ENCODE peak calls at places on chromosomes 1 and 21, in eight cellular contexts. W is colonic mucosa; V is adrenal gland; Z is CD4-positive, alpha-beta memory T cell; Q is uterus; J is MM.1S; M is left ventricle myocardium inferior; E is BE2C. X is an unnamed sample.

GRCh38 chr21:39809936-39810335 is 57.3 kb upstream of the PCP4 start:
- DNase-seq in V (no peak), J (no peak), Q (no peak), Z (no peak), E (no peak), W (no peak), M (no peak), X (no peak)

GRCh38 chr1:33768106-33768505 is 95.8 kb upstream of the HMGB4 start:
- DNase-seq in Z (no peak), J (no peak), Q (no peak), W (no peak), V (no peak), M (no peak), E (no peak), X (no peak)

GRCh38 chr1:40078512-40079333 is 18.3 kb downstream of the PPT1 start:
- DNase-seq in Z (peak), M (no peak), V (peak), J (peak), Q (no peak), W (peak), E (peak), X (peak)

GRCh38 chr1:49363628-49364027 is 586.9 kb upstream of the BEND5 start:
- DNase-seq in E (no peak), M (no peak), Q (no peak), J (no peak), V (no peak), Z (no peak), W (no peak), X (no peak)

GRCh38 chr21:43921979-43922945 is 57.2 kb downstream of the AGPAT3 start:
- DNase-seq in M (peak), J (no peak), V (no peak), Q (no peak), Z (peak), E (peak), W (no peak), X (peak)

GRCh38 chr1:54284781-54285563 is 85.0 kb downstream of the MRPL37 start:
- DNase-seq in W (no peak), Z (peak), Q (no peak), M (no peak), J (no peak), E (no peak), V (no peak), X (no peak)

GRCh38 chr1:199272107-199272506 is 633.3 kb downstream of the PTPRC start:
- DNase-seq in E (no peak), V (no peak), Z (no peak), J (no peak), W (no peak), Q (no peak), M (no peak), X (no peak)

GRCh38 chr1:203373002-203373401 is 22.1 kb upstream of the FMOD start:
- DNase-seq in Z (no peak), M (no peak), W (no peak), E (no peak), J (no peak), Q (no peak), V (no peak), X (no peak)

GRCh38 chr1:20279507-20279906 is 11.2 kb upstream of the VWA5B1 start:
- DNase-seq in V (no peak), J (no peak), Z (no peak), E (peak), M (no peak), W (peak), Q (no peak), X (no peak)

GRCh38 chr1:190084552-190084951 is 393.1 kb downstream of the BRINP3 start:
- DNase-seq in E (peak), V (no peak), J (no peak), W (no peak), M (no peak), Q (no peak), Z (no peak), X (peak)

GRCh38 chr1:18734461-18735368 is 104.1 kb downstream of the PAX7 start:
- DNase-seq in V (no peak), M (no peak), J (no peak), E (no peak), W (no peak), Q (no peak), Z (no peak), X (no peak)

GRCh38 chr1:223486366-223486765 is 93.2 kb downstream of the CCDC185 start:
- DNase-seq in W (no peak), Z (no peak), J (no peak), M (no peak), E (no peak), V (no peak), Q (no peak), X (no peak)

GRCh38 chr1:224800486-224801119 is 128.9 kb upstream of the DNAH14 start:
- DNase-seq in J (no peak), W (no peak), E (no peak), Z (no peak), V (no peak), Q (no peak), M (no peak), X (no peak)

GRCh38 chr1:168079761-168080160 is 57.0 kb downstream of the GPR161 start:
- DNase-seq in E (no peak), J (no peak), V (no peak), M (no peak), Q (no peak), Z (no peak), W (no peak), X (no peak)

DNA sequence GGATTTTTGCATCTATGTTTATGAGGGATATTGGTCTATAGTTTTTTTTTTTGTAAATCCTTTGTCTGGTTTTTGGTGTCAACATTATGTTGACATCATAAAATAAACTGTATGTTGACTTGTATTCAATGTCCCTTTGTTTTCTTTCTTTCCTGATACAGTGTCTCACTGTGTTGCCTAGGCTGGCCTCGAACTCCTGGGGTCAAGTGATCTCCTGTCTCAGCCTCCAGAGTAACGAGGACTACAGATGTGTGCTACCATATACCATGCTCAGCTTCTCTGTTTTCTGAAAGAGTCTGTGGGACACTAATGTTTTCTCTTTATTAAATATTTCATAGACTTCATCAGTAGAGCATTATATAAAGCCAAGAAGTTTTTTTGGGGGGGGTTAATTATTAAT is 18.3 kb downstream of the MAN1C1 start:
- DNase-seq in Z (no peak), E (no peak), Q (no peak), M (no peak), J (no peak), V (no peak), W (no peak), X (no peak)
- H3K4me3 ChIP-seq in Z (no peak), E (no peak), Q (no peak), M (no peak), J (no peak), V (no peak), W (no peak), X (no peak)

DNA sequence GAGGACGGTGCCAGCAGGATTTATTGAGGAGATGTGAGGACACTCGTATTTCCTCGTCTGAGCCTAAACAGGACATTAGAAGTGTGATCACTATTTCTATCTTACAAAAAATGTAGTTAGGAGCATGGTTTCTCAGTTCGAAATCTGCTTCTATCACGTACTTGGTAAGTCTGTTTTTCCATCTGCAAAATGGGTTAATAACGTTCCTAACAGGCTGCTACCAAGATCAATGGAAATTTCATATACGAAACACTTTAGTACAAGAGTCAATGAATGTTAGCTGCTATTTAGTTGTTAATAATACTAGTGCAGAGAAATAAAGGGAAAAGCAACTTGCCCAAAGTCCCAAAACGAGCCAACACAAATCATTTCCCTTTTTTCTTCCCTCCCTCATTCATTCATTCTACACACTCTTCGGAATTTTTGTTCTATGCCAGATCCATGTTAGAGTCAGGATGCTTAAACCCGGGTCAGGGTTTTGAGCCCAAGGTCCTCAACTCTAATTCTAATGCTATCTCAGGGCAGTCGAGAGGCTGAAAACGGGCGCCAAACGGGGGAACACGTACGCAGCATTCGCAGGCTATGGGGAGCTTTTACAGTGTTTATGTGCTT is 608 bp downstream of the SNRNP40 start:
- DNase-seq in E (no peak), Z (no peak), W (no peak), J (no peak), Q (no peak), V (no peak), M (no peak), X (peak)
- H3K4me3 ChIP-seq in E (peak), Z (peak), W (peak), J (peak), Q (peak), V (peak), M (peak), X (peak)

GRCh38 chr1:150807674-150808073 is 386 bp downstream of the CTSK start:
- DNase-seq in Q (no peak), E (no peak), Z (no peak), J (no peak), M (no peak), W (no peak), V (no peak), X (peak)
- H3K4me3 ChIP-seq in Q (peak), E (no peak), Z (no peak), J (no peak), M (peak), W (peak), V (no peak), X (no peak)

GRCh38 chr21:42012344-42012743 is 2.2 kb upstream of the ZBTB21 start:
- DNase-seq in V (no peak), M (no peak), Q (no peak), E (no peak), Z (no peak), W (no peak), J (no peak), X (no peak)

GRCh38 chr21:42012763-42013329 is 2.7 kb upstream of the ZBTB21 start:
- DNase-seq in J (no peak), Q (no peak), M (no peak), W (no peak), V (no peak), Z (no peak), E (no peak), X (no peak)

GRCh38 chr21:42010507-42011493 is 640 bp upstream of the ZBTB21 start:
- DNase-seq in V (peak), E (peak), J (peak), W (peak), M (no peak), Z (no peak), Q (no peak), X (peak)

GRCh38 chr21:42013901-42014300 is 3.7 kb upstream of the ZBTB21 start:
- DNase-seq in J (no peak), W (no peak), Z (no peak), V (no peak), M (no peak), Q (no peak), E (no peak), X (no peak)

DNA sequence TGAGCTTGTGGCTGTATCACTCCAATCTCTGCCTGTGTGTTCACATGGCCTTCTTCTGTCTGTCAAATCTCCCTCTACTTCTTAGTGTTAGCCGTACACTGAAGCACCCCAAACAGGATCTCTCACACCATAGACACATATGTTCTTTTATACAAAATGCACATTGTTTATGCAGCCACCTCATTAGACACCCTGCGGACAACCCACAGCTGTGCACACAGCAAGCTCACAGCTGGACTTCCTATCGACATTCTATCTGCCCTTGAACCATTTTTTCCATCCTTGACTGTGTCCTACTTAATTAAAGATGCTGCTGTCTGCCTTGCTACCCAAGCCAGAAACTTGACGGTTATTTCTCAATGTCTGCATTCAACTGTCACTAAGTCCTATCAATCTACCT is 3.2 kb upstream of the ZBTB21 start:
- DNase-seq in E (no peak), J (no peak), Q (no peak), M (no peak), V (no peak), W (no peak), Z (no peak), X (no peak)
- H3K4me3 ChIP-seq in E (no peak), J (no peak), Q (no peak), M (no peak), V (no peak), W (no peak), Z (no peak), X (no peak)

GRCh38 chr1:92949937-92950817 is 11.1 kb downstream of the DIPK1A start:
- DNase-seq in V (no peak), W (no peak), M (no peak), J (no peak), Z (no peak), Q (no peak), E (no peak), X (no peak)
- H3K4me3 ChIP-seq in V (no peak), W (no peak), M (no peak), J (no peak), Z (no peak), Q (no peak), E (no peak), X (no peak)

GRCh38 chr1:228134591-228134990 is 5.5 kb upstream of the GUK1 start:
- DNase-seq in M (no peak), Z (no peak), W (no peak), J (no peak), V (no peak), E (no peak), Q (no peak), X (no peak)

GRCh38 chr1:228136908-228137307 is 3.2 kb upstream of the GUK1 start:
- DNase-seq in W (no peak), E (no peak), M (no peak), V (no peak), Q (no peak), J (no peak), Z (no peak), X (no peak)

GRCh38 chr1:228131736-228132135 is 8.3 kb upstream of the GUK1 start:
- DNase-seq in Z (no peak), M (no peak), Q (no peak), J (no peak), E (no peak), V (no peak), W (no peak), X (no peak)
- H3K4me3 ChIP-seq in Z (no peak), M (no peak), Q (no peak), J (no peak), E (no peak), V (no peak), W (no peak), X (no peak)

DNA sequence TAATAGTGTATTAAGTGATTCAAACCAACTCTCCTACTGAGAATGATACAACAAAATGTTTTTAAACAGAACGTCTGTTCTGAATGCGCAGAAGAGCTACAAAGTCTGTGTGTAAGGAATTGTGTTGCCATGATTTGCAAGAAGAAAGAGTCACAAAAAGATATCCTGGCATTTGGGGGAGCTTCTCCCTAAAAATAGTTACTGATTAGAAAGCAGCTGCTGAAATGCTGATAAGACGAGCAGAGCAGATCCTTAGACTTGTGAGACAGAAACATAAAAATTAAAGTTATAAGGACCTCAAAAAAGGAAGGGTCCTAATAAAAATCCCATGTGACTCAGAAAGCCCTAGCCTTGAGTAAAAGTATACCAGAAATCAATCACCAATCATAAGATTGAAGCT is 54.9 kb upstream of the CRB1 start:
- DNase-seq in V (no peak), E (no peak), Q (no peak), W (no peak), J (no peak), M (no peak), Z (no peak), X (no peak)
- H3K4me3 ChIP-seq in V (no peak), E (no peak), Q (no peak), W (no peak), J (no peak), M (peak), Z (no peak), X (no peak)

DNA sequence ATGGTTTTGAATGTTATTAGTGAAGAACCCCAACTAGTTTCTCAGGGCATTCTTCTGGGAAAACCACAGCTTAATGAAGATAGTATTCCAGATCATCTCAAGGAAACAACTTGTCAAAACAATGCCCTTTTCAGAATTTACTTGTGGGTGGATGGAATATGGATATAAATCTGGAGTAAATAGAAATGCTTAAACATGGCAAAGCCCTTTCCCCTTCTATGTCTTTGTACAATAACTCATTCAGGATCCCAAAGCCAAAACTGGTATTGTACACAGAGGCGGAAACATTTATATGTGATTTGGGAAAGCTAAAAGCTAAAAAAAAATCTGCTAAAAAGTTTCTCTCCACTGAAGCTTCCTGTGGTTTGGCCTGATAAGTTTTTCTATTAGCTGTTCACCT is 55.5 kb upstream of the RGS5 start:
- DNase-seq in V (no peak), W (no peak), M (no peak), E (no peak), Q (no peak), J (no peak), Z (no peak), X (no peak)
- H3K4me3 ChIP-seq in V (no peak), W (no peak), M (no peak), E (no peak), Q (no peak), J (no peak), Z (no peak), X (no peak)

X was measured in NB4.